ENCODE peak calls at places on chromosomes 11 and 22, in four cellular contexts. E is thoracic aorta, Y is lung, C is tibial nerve. Z is an unnamed sample.

GRCh38 chr11:118084247-118084646 is 2.5 kb downstream of the SMIM35 start:
- DNase-seq in E (no peak), Y (no peak), C (no peak), Z (no peak)

GRCh38 chr11:61160487-61161189 is 588 bp downstream of the VPS37C start:
- DNase-seq in E (no peak), Y (no peak), C (peak; percentile 27), Z (no peak)

GRCh38 chr11:85170184-85170583 is 457.0 kb downstream of the DLG2 start:
- DNase-seq in E (no peak), Y (no peak), C (no peak), Z (no peak)

GRCh38 chr11:116935514-116935913 is 98.1 kb upstream of the APOA1 start:
- DNase-seq in E (no peak), Y (no peak), C (no peak), Z (no peak)

GRCh38 chr11:128335729-128336128 is 251.6 kb downstream of the ETS1 start:
- DNase-seq in E (no peak), Y (no peak), C (no peak), Z (no peak)

GRCh38 chr11:134118016-134118415 is 49.1 kb downstream of the JAM3 start:
- DNase-seq in E (no peak), Y (no peak), C (no peak), Z (no peak)

GRCh38 chr11:128774593-128774992 is 80.7 kb downstream of the FLI1 start:
- DNase-seq in E (no peak), Y (no peak), C (no peak), Z (no peak)

GRCh38 chr22:29457730-29458129 is 19.3 kb downstream of the RFPL1 start:
- DNase-seq in E (no peak), Y (peak; percentile 37), C (no peak), Z (no peak)

GRCh38 chr22:19820880-19821522 is 33.7 kb downstream of the GNB1L start:
- DNase-seq in E (no peak), Y (no peak), C (no peak), Z (no peak)

GRCh38 chr11:17063171-17064002 is 14.1 kb downstream of the RPS13 start:
- DNase-seq in E (no peak), Y (peak; percentile 61), C (peak; percentile 42), Z (no peak)

GRCh38 chr11:130523609-130524008 is 75.2 kb downstream of the ADAMTS15 start:
- DNase-seq in E (no peak), Y (peak; percentile 25), C (no peak), Z (no peak)

GRCh38 chr11:86440305-86440716 is 65.6 kb downstream of the CCDC81 start:
- DNase-seq in E (no peak), Y (no peak), C (peak; percentile 59), Z (no peak)

GRCh38 chr22:33299245-33299956 is 241.2 kb upstream of the SYN3 start:
- DNase-seq in E (no peak), Y (no peak), C (no peak), Z (no peak)

GRCh38 chr11:41522391-41522790 is 62.9 kb upstream of the LRRC4C start:
- DNase-seq in E (no peak), Y (no peak), C (no peak), Z (no peak)

GRCh38 chr11:79045811-79046304 is 395.0 kb downstream of the TENM4 start:
- DNase-seq in E (no peak), Y (no peak), C (no peak), Z (no peak)

GRCh38 chr11:109734602-109735001 is 312.6 kb downstream of the C11orf87 start:
- DNase-seq in E (no peak), Y (no peak), C (no peak), Z (no peak)

GRCh38 chr22:39148727-39149535 is 3.5 kb downstream of the CBX7 start:
- DNase-seq in E (no peak), Y (no peak), C (peak; percentile 69), Z (no peak)

GRCh38 chr11:116697011-116697410 is 75.8 kb downstream of the BUD13 start:
- DNase-seq in E (no peak), Y (peak; percentile 11), C (no peak), Z (no peak)

GRCh38 chr11:27174672-27175210 is 134.1 kb downstream of the BBOX1 start:
- DNase-seq in E (no peak), Y (no peak), C (no peak), Z (no peak)

GRCh38 chr22:23068832-23069385 is 1.4 kb upstream of the GNAZ start:
- DNase-seq in E (no peak), Y (no peak), C (no peak), Z (peak; percentile 15)

GRCh38 chr11:63917685-63918523 is 940 bp upstream of the RCOR2 start:
- DNase-seq in E (no peak), Y (no peak), C (no peak), Z (no peak)

GRCh38 chr22:29079218-29079901 is 6.5 kb downstream of the KREMEN1 start:
- DNase-seq in E (no peak), Y (no peak), C (no peak), Z (no peak)

GRCh38 chr11:84800755-84801346 is 826.3 kb downstream of the DLG2 start:
- DNase-seq in E (no peak), Y (no peak), C (no peak), Z (no peak)

GRCh38 chr11:96145163-96145585 is 197.8 kb downstream of the MAML2 start:
- DNase-seq in E (no peak), Y (no peak), C (no peak), Z (no peak)

GRCh38 chr11:27720277-27720830 is 20.1 kb upstream of the BDNF start:
- DNase-seq in E (no peak), Y (no peak), C (no peak), Z (no peak)

GRCh38 chr11:25901415-25901814 is 430.5 kb upstream of the ANO3 start:
- DNase-seq in E (no peak), Y (no peak), C (no peak), Z (no peak)

DNA sequence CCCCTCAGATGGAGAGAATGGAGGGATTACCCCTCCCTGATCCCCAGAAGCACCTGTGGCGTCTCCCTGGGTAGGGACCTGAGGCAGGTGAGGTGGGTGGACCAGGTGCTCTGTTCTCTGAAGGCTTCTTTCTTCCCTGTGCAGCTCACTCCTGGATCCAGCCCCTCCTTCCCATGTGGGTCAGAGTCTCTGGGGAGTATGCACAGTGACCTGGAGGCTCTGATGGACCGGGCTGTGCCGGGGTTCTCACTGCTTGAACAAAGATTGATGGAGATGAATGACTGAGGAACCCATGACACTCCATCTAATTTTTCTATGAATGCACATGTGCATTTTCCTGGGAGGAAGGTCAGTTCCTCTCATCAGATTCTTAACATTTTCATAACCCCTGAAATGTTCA is 78.6 kb upstream of the SHANK2 start:
- DNase-seq in E (no peak), Y (no peak), C (no peak), Z (peak; percentile 9)
- H3K9me3 ChIP-seq in E (no peaks in the 10 kb centered on the region), Y (no peaks in the 10 kb centered on the region), C (no peaks in the 10 kb centered on the region), Z (peaks cover 4% of the 10 kb centered on the region)

GRCh38 chr11:55652560-55652959 is 4.4 kb downstream of the OR4S2 start:
- DNase-seq in E (no peak), Y (no peak), C (no peak), Z (no peak)

GRCh38 chr11:55648027-55648426 is at the start of gene OR4S2:
- DNase-seq in E (no peak), Y (no peak), C (no peak), Z (no peak)
- H3K9me3 ChIP-seq in E (no peaks in the 10 kb centered on the region), Y (no peaks in the 10 kb centered on the region), C (no peaks in the 10 kb centered on the region), Z (no peaks in the 10 kb centered on the region)

GRCh38 chr22:49212466-49212865 is 615.2 kb downstream of the BRD1 start:
- DNase-seq in E (no peak), Y (no peak), C (no peak), Z (peak; percentile 26)
- H3K9me3 ChIP-seq in E (no peaks in the 10 kb centered on the region), Y (no peaks in the 10 kb centered on the region), C (no peaks in the 10 kb centered on the region), Z (peaks cover 2% of the 10 kb centered on the region)

GRCh38 chr22:47687776-47688175 is 925.3 kb downstream of the TBC1D22A start:
- DNase-seq in E (no peak), Y (no peak), C (no peak), Z (no peak)
- H3K9me3 ChIP-seq in E (peaks cover 5% of the 10 kb centered on the region), Y (peaks cover 5% of the 10 kb centered on the region), C (no peaks in the 10 kb centered on the region), Z (no peaks in the 10 kb centered on the region)

DNA sequence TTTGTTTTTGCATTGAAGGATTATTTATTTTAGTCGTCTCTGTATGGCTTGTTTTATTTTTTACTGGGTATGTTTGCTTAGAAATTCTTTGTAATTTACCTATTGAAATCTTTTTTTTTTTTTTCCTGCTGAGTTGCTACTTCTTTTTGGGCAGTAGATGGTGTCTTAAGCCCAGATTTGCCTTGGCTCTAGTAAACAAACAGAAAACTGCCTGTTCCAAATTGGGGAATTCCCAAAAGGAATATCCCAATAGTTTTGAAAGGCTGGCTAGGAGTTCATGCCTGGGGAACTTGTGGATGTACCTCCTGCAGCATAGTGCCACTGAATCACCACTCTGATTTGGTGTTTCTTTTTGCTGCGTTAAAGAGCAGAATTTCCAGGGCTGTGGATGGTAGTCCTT is 17.7 kb downstream of the PAMR1 start:
- DNase-seq in E (no peak), Y (no peak), C (no peak), Z (no peak)
- H3K9me3 ChIP-seq in E (no peaks in the 10 kb centered on the region), Y (peaks cover 8% of the 10 kb centered on the region), C (no peaks in the 10 kb centered on the region), Z (peaks cover 3% of the 10 kb centered on the region)

GRCh38 chr11:76176463-76176862 is 29.8 kb downstream of the WNT11 start:
- DNase-seq in E (no peak), Y (no peak), C (no peak), Z (no peak)

GRCh38 chr11:76175731-76176303 is 30.5 kb downstream of the WNT11 start:
- DNase-seq in E (no peak), Y (no peak), C (no peak), Z (no peak)

GRCh38 chr11:76181371-76181770 is 24.9 kb downstream of the WNT11 start:
- DNase-seq in E (no peak), Y (no peak), C (no peak), Z (no peak)

GRCh38 chr11:76177250-76177686 is 29.0 kb downstream of the WNT11 start:
- DNase-seq in E (no peak), Y (no peak), C (no peak), Z (no peak)

DNA sequence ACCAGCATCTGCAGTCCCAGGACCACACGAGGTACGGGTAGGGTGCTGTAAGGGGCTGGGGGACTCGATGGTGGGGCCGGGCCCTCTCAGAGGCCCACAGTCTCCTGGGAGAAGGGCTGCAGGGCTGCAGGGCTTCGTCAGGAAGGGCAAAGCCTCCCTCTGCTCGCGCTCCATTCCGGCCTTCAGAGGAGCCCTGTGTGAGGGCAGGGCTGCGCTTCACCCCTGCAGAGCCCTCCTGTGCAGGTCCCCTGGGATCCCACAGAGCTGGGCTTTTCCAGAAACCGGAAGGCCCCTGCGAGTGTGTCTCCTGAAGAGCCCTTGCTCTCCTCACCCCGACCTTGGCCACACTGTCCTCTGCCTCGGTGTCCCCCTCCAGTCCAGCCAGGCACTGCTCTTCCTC is 27.2 kb downstream of the WNT11 start:
- DNase-seq in E (no peak), Y (no peak), C (no peak), Z (no peak)
- H3K9me3 ChIP-seq in E (no peaks in the 10 kb centered on the region), Y (no peaks in the 10 kb centered on the region), C (no peaks in the 10 kb centered on the region), Z (no peaks in the 10 kb centered on the region)

DNA sequence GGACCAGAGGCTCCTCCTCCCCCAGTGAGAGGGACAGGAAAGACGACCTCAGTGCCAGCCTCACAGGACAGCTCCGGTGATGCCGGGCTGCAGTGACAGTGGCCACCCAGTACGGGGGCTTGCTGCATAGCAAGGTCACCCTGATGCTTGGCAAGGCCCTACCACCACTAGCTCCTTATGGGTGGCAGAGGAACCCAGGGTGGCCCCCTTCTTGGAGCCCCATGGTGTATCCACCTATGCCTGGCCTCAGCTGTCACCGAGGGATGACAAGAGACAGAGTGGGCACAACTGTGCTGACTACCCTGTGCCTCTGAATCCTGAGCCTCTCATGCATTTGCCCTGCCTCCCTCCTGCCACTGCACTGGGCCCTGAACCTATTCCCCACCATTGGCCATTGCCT is 809.2 kb downstream of the TBC1D22A start:
- DNase-seq in E (no peak), Y (no peak), C (no peak), Z (no peak)
- H3K9me3 ChIP-seq in E (no peaks in the 10 kb centered on the region), Y (no peaks in the 10 kb centered on the region), C (no peaks in the 10 kb centered on the region), Z (no peaks in the 10 kb centered on the region)

Z was measured in RWPE2.